ENCODE peak calls at places on chromosomes 11 and 22, in eight cellular contexts. K is body of pancreas, T is neural progenitor cell, V is kidney, B is spleen, X is HCT116, I is right lobe of liver, R is small intestine. M is an unnamed sample. For H3K4me1, the result is how much of the 10 kb centered on the place peaks cover.

GRCh38 chr11:95337175-95337957 is 106.4 kb upstream of the SESN3 start:
- DNase-seq in R (peak), X (no peak), K (no peak), I (peak), B (peak), V (peak), T (peak), M (no peak)

GRCh38 chr11:61791737-61792309 is 576 bp downstream of the TMEM258 start:
- DNase-seq in V (peak), B (no peak), X (peak), I (no peak), K (peak), T (peak), R (peak), M (peak)

GRCh38 chr11:107272561-107272960 is 185.1 kb downstream of the CWF19L2 start:
- DNase-seq in R (no peak), K (no peak), I (no peak), V (no peak), T (peak), B (no peak), X (no peak), M (no peak)

GRCh38 chr22:40211481-40212052 is 33.8 kb downstream of the TNRC6B start:
- DNase-seq in B (no peak), V (no peak), T (no peak), X (no peak), I (no peak), K (no peak), R (no peak), M (no peak)

GRCh38 chr11:9722893-9723292 is 59.0 kb downstream of the SWAP70 start:
- DNase-seq in B (no peak), R (no peak), K (no peak), V (no peak), I (no peak), X (no peak), T (no peak), M (no peak)

GRCh38 chr11:67558084-67558772 is 25.4 kb upstream of the GSTP1 start:
- DNase-seq in B (peak), V (peak), K (no peak), X (no peak), I (no peak), T (no peak), R (peak), M (no peak)

GRCh38 chr22:25582946-25583345 is 18.5 kb downstream of the GRK3 start:
- DNase-seq in B (no peak), T (no peak), K (no peak), V (no peak), I (no peak), X (no peak), R (no peak), M (no peak)

GRCh38 chr11:130388607-130389205 is 39.7 kb downstream of the ADAMTS8 start:
- DNase-seq in R (peak), B (no peak), I (no peak), K (no peak), X (no peak), T (no peak), V (no peak), M (no peak)

GRCh38 chr11:120221115-120221752 is 10.4 kb downstream of the OAF start:
- DNase-seq in I (no peak), R (peak), B (no peak), V (no peak), T (no peak), K (peak), X (no peak), M (no peak)

GRCh38 chr11:2983908-2984307 is 8.2 kb downstream of the NAP1L4 start:
- DNase-seq in I (no peak), B (no peak), R (no peak), K (no peak), X (no peak), T (no peak), V (no peak), M (no peak)
- H3K4me1 ChIP-seq in I (under half), B (half or more), R (under half), K (under half), X (under half), T (under half), V (under half), M (under half)

GRCh38 chr11:77705877-77706579 is 68.4 kb upstream of the CLNS1A start:
- DNase-seq in B (no peak), I (no peak), T (no peak), R (no peak), V (no peak), X (no peak), K (no peak), M (no peak)
- H3K27ac ChIP-seq in B (no peak), I (no peak), T (no peak), R (no peak), V (no peak), X (peak), K (no peak), M (no peak)

GRCh38 chr11:108664730-108665525 is at the start of gene DDX10:
- DNase-seq in B (peak), K (peak), R (peak), I (peak), T (peak), X (peak), V (peak), M (peak)
- H3K4me3 ChIP-seq in B (peak), K (peak), R (peak), I (peak), T (peak), X (peak), V (peak), M (peak)

GRCh38 chr11:7197469-7197868 is 54.2 kb upstream of the SYT9 start:
- DNase-seq in I (no peak), K (no peak), R (no peak), V (no peak), T (no peak), B (no peak), X (no peak), M (no peak)

GRCh38 chr11:7202412-7202811 is 49.3 kb upstream of the SYT9 start:
- DNase-seq in R (no peak), B (no peak), I (no peak), T (no peak), K (no peak), V (no peak), X (no peak), M (no peak)

DNA sequence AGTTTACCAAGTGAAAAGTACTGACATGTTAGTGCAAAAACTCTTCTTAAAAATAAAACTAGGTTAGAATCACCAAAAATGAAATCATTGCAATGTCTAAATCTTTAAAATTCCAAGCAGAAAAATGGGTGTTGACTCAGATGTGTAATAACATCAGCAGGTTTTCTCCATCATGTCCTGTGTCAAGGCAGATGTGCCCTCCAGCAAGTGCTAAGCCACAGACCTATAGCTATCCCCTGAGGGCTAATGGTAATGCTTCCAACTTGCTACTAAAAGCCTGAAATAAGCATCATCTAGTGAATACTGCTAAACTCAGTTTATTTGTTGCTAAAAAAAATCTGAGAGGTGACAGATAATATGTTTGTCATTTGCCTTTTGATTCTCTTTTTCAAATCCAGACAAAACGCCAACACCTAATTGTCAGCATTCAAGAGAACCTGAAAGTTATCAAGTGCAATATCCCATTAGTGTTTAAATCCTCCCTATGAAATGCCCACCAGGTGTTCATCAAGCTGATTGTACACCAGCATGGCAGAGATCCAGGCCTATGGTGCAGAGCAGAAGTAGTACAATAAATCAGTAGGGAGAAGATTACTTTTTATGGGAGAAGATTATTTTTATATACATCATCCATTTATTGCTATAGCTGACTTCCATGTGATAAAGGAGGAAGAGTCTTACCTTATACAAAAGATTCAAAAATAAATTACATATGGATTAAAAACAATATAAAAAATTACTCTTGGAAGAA is 55.1 kb upstream of the SYT9 start:
- DNase-seq in K (no peak), X (no peak), V (no peak), B (no peak), I (no peak), R (no peak), T (no peak), M (no peak)
- H3K4me1 ChIP-seq in K (under half), X (under half), V (under half), B (under half), I (under half), R (under half), T (under half), M (under half)

GRCh38 chr11:73977856-73978519 is 4.7 kb downstream of the UCP2 start:
- DNase-seq in X (no peak), B (peak), R (no peak), I (peak), T (no peak), K (no peak), V (peak), M (no peak)
- H3K27ac ChIP-seq in X (no peak), B (peak), R (no peak), I (no peak), T (no peak), K (no peak), V (no peak), M (peak)

GRCh38 chr11:69707156-69707555 is 3.3 kb upstream of the FGF19 start:
- DNase-seq in T (no peak), I (no peak), K (no peak), B (no peak), R (peak), V (no peak), X (no peak), M (no peak)
- H3K4me3 ChIP-seq in T (no peak), I (no peak), K (no peak), B (no peak), R (no peak), V (no peak), X (no peak), M (no peak)